ENCODE peak calls at places on chromosomes 16 and 17, in four cellular contexts. One of them, this sample, is unnamed.
A peak's percentile ranks its signal among the peaks of the same experiment; 100 is the strongest.

GRCh38 chr16:66250686-66251405 is 115.6 kb upstream of the CDH5 start:
- DNase-seq in HCT116: no peak
- DNase-seq in NCI-H460: peak; percentile 97
- DNase-seq in T-helper 1 cell: no peak
- DNase-seq in this sample: peak; percentile 74

GRCh38 chr16:59878999-59879398 is 1144.9 kb upstream of the GOT2 start:
- DNase-seq in HCT116: no peak
- DNase-seq in NCI-H460: peak; percentile 6
- DNase-seq in T-helper 1 cell: no peak
- DNase-seq in this sample: no peak

GRCh38 chr17:40121886-40122465 is at the start of gene MSL1:
- DNase-seq in HCT116: no peak
- DNase-seq in NCI-H460: peak; percentile 77
- DNase-seq in T-helper 1 cell: peak; percentile 80
- DNase-seq in this sample: peak; percentile 54

GRCh38 chr16:15928261-15929104 is 20.9 kb upstream of the ABCC1 start:
- DNase-seq in HCT116: no peak
- DNase-seq in NCI-H460: no peak
- DNase-seq in T-helper 1 cell: no peak
- DNase-seq in this sample: no peak

GRCh38 chr16:31190061-31190460 is 10.1 kb downstream of the FUS start:
- DNase-seq in HCT116: no peak
- DNase-seq in NCI-H460: no peak
- DNase-seq in T-helper 1 cell: no peak
- DNase-seq in this sample: no peak

GRCh38 chr16:48353565-48354163 is 31.5 kb downstream of the SIAH1 start:
- DNase-seq in HCT116: peak; percentile 51
- DNase-seq in NCI-H460: peak; percentile 69
- DNase-seq in T-helper 1 cell: peak; percentile 60
- DNase-seq in this sample: no peak

GRCh38 chr16:77660311-77660710 is 62.0 kb upstream of the NUDT7 start:
- DNase-seq in HCT116: peak; percentile 22
- DNase-seq in NCI-H460: peak; percentile 17
- DNase-seq in T-helper 1 cell: no peak
- DNase-seq in this sample: no peak

GRCh38 chr16:87570938-87571867 is 31.1 kb upstream of the JPH3 start:
- DNase-seq in HCT116: peak; percentile 42
- DNase-seq in NCI-H460: peak; percentile 43
- DNase-seq in T-helper 1 cell: no peak
- DNase-seq in this sample: peak; percentile 17

GRCh38 chr17:19338031-19338990 is 24.2 kb downstream of the B9D1 start:
- DNase-seq in HCT116: no peak
- DNase-seq in NCI-H460: no peak
- DNase-seq in T-helper 1 cell: peak; percentile 59
- DNase-seq in this sample: no peak

GRCh38 chr16:15811778-15812750 is 44.8 kb downstream of the MYH11 start:
- DNase-seq in HCT116: no peak
- DNase-seq in NCI-H460: peak; percentile 65
- DNase-seq in T-helper 1 cell: no peak
- DNase-seq in this sample: no peak

GRCh38 chr16:2511996-2512919 is 1.5 kb upstream of the ATP6V0C start:
- DNase-seq in HCT116: no peak
- DNase-seq in NCI-H460: no peak
- DNase-seq in T-helper 1 cell: no peak
- DNase-seq in this sample: no peak

GRCh38 chr17:81003711-81004335 is 12.2 kb downstream of the CHMP6 start:
- DNase-seq in HCT116: no peak
- DNase-seq in NCI-H460: no peak
- DNase-seq in T-helper 1 cell: no peak
- DNase-seq in this sample: no peak

GRCh38 chr17:68318103-68318991 is 27.1 kb downstream of the ARSG start:
- DNase-seq in HCT116: peak; percentile 78
- DNase-seq in NCI-H460: peak; percentile 48
- DNase-seq in T-helper 1 cell: no peak
- DNase-seq in this sample: no peak

This sample was measured in amygdala.